ENCODE peak calls at places on chromosomes 16 and 17, in eight cellular contexts. T, M, U, V, J, B, P and L are unnamed samples.

GRCh38 chr16:85395913-85396878 is 216.9 kb upstream of the GSE1 start:
- DNase-seq in M (no peak), V (no peak), P (no peak), B (no peak), J (no peak), T (no peak), U (no peak), L (no peak)

GRCh38 chr17:17070931-17071330 is 28.7 kb downstream of the MPRIP start:
- DNase-seq in J (no peak), T (no peak), U (no peak), M (no peak), P (no peak), V (no peak), B (no peak), L (no peak)

GRCh38 chr17:66200685-66201092 is 8.8 kb upstream of the CEP112 start:
- DNase-seq in P (peak), U (peak), J (peak), B (no peak), T (peak), V (peak), M (peak), L (peak)

GRCh38 chr17:38509008-38509771 is 80.9 kb downstream of the ARHGAP23 start:
- DNase-seq in B (peak), P (peak), U (peak), M (peak), J (peak), T (peak), V (peak), L (peak)

GRCh38 chr17:67992541-67993152 is 3.6 kb downstream of the C17orf58 start:
- DNase-seq in T (no peak), V (no peak), B (no peak), J (no peak), U (no peak), M (no peak), P (peak), L (peak)

GRCh38 chr16:82229800-82230619 is 60.0 kb upstream of the MPHOSPH6 start:
- DNase-seq in U (peak), M (peak), P (peak), V (peak), B (no peak), J (peak), T (peak), L (peak)

GRCh38 chr17:7477392-7478275 is 1.8 kb downstream of the ZBTB4 start:
- DNase-seq in J (peak), T (no peak), U (no peak), B (no peak), M (peak), V (peak), P (peak), L (peak)

GRCh38 chr17:7850118-7850504 is 4.8 kb upstream of the TMEM88 start:
- DNase-seq in T (no peak), M (no peak), B (no peak), J (no peak), U (no peak), V (no peak), P (no peak), L (no peak)

GRCh38 chr17:52157161-52157560 is 1.4 kb downstream of the CA10 start:
- DNase-seq in T (no peak), U (no peak), P (no peak), M (no peak), V (no peak), J (no peak), B (no peak), L (no peak)

GRCh38 chr17:2054740-2055493 is at the start of gene HIC1:
- DNase-seq in T (peak), M (peak), B (peak), U (peak), V (peak), J (peak), P (peak), L (peak)

GRCh38 chr17:33292184-33292980 is 713 bp downstream of the ASIC2 start:
- DNase-seq in B (peak), J (no peak), V (no peak), M (peak), U (no peak), P (peak), T (no peak), L (no peak)

GRCh38 chr16:8088820-8089338 is 501.4 kb downstream of the TMEM114 start:
- DNase-seq in M (no peak), J (no peak), U (no peak), B (no peak), T (no peak), P (no peak), V (no peak), L (no peak)

GRCh38 chr16:89881368-89881730 is 8.0 kb downstream of the TCF25 start:
- DNase-seq in P (no peak), V (no peak), J (no peak), U (no peak), T (no peak), B (no peak), M (no peak), L (no peak)

GRCh38 chr16:11743308-11744074 is 834 bp upstream of the TXNDC11 start:
- DNase-seq in P (peak), V (peak), U (no peak), J (peak), M (peak), B (peak), T (peak), L (peak)

GRCh38 chr16:3149193-3149530 is 14.3 kb downstream of the ZNF213 start:
- DNase-seq in U (no peak), B (no peak), V (no peak), M (no peak), T (no peak), J (peak), P (no peak), L (no peak)

GRCh38 chr17:76716834-76717205 is 6.1 kb upstream of the MXRA7 start:
- DNase-seq in U (no peak), V (peak), T (no peak), J (no peak), B (no peak), M (no peak), P (no peak), L (no peak)

GRCh38 chr17:72715906-72716572 is 376.4 kb downstream of the SLC39A11 start:
- DNase-seq in B (no peak), V (no peak), J (no peak), T (no peak), M (no peak), P (no peak), U (no peak), L (no peak)